ENCODE peak calls at places on chromosomes 1 and 21, in four cellular contexts. D, K, F and Y are unnamed samples.

GRCh38 chr1:43241352-43241953 is 28.3 kb upstream of the TMEM125 start:
- DNase-seq in D (no peak), K (no peak), F (peak), Y (no peak)

GRCh38 chr1:86394416-86394815 is 1.7 kb downstream of the ODF2L start:
- DNase-seq in D (no peak), K (no peak), F (no peak), Y (no peak)

GRCh38 chr21:33036430-33037162 is 10.9 kb downstream of the OLIG2 start:
- DNase-seq in D (peak), K (no peak), F (no peak), Y (no peak)

GRCh38 chr1:192756314-192756713 is 52.5 kb upstream of the RGS2 start:
- DNase-seq in D (no peak), K (no peak), F (no peak), Y (no peak)

GRCh38 chr21:16116798-16117197 is 387.0 kb downstream of the USP25 start:
- DNase-seq in D (no peak), K (no peak), F (no peak), Y (no peak)

GRCh38 chr1:32239790-32240139 is 7.3 kb upstream of the FAM167B start:
- DNase-seq in D (no peak), K (no peak), F (no peak), Y (no peak)

GRCh38 chr1:211566431-211567025 is 12.4 kb downstream of the SLC30A1 start:
- DNase-seq in D (no peak), K (no peak), F (no peak), Y (no peak)

GRCh38 chr1:53069265-53069662 is 7.3 kb downstream of the PODN start:
- DNase-seq in D (no peak), K (no peak), F (no peak), Y (peak)

GRCh38 chr1:48817505-48818114 is 40.9 kb upstream of the BEND5 start:
- DNase-seq in D (peak), K (peak), F (peak), Y (peak)

GRCh38 chr21:46661211-46661625 is 25.7 kb downstream of the PRMT2 start:
- DNase-seq in D (no peak), K (peak), F (no peak), Y (peak)

GRCh38 chr1:54501849-54502248 is 46.2 kb upstream of the ACOT11 start:
- DNase-seq in D (no peak), K (no peak), F (no peak), Y (no peak)

GRCh38 chr1:231040019-231040799 is at the start of gene FAM89A:
- DNase-seq in D (peak), K (peak), F (peak), Y (peak)

GRCh38 chr1:72051538-72051937 is 230.8 kb downstream of the NEGR1 start:
- DNase-seq in D (no peak), K (no peak), F (no peak), Y (no peak)

GRCh38 chr1:4584471-4584870 is 69.9 kb upstream of the AJAP1 start:
- DNase-seq in D (no peak), K (no peak), F (no peak), Y (no peak)

DNA sequence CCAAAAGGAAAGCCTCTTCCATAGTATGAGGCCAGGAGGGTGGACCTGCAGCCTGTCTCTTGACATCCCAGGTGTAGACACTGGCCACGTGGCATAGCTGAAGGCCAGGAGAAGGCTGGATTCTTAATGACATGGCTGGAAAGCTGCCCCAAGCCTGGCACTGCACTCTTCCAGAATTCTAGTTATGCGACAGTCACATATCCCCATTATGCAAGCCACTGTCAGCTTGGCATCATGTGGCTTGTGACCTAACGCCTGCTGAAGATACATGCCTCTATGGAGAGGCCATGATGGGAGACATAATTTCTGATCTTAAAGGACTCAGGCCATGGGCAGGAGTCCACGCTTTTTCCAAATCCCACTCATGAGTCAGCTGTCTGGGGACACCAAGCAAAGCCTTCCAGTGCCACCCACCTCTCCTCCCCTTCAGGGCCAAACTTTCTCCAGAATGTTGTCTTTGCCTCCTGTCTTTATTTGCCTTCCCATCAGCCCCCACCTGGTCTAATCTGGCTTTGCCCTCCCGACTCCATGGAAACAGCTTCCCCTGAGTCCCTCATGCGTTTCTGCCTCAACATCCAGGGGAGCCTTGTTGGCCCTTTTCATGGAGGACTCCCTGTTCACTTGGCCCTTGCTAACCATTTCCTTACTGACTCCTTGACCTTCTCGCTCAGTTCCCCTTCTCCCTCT is 3.0 kb downstream of the PLA2G2A start:
- DNase-seq in D (no peak), K (no peak), F (no peak), Y (no peak)
- TF ChIP-seq CTCF in D (no peak), K (no peak), F (no peak), Y (no peak)

DNA sequence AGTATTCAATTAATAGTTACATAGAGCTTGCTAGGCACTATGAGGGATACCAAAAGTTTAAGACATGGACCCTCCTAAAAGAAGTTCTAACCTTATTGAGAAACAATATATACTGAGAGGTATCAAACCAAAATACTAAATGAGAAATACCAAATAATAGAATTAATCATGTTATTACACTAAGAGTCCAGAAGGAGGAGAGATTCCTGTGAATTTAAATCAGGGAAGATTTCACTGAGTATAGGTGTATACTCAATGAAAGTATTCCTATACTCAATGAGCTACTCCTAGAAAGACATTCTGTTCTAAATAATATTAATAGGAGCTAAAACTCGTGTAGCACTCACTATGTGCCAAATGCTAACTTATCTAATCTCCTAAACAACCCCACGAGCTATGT is 9.4 kb downstream of the CR1L start:
- DNase-seq in D (no peak), K (no peak), F (no peak), Y (no peak)
- TF ChIP-seq CTCF in D (no peak), K (peak), F (peak), Y (peak)

GRCh38 chr1:158798531-158798930 is 17.5 kb upstream of the OR6N2 start:
- DNase-seq in D (no peak), K (no peak), F (no peak), Y (no peak)
- TF ChIP-seq CTCF in D (no peak), K (no peak), F (peak), Y (peak)

GRCh38 chr1:90851711-90852050 is 134.6 kb upstream of the BARHL2 start:
- DNase-seq in D (no peak), K (no peak), F (no peak), Y (no peak)
- TF ChIP-seq CTCF in D (peak), K (no peak), F (no peak), Y (no peak)

GRCh38 chr1:88608139-88608943 is 75.7 kb upstream of the PKN2 start:
- DNase-seq in D (no peak), K (no peak), F (peak), Y (peak)
- TF ChIP-seq CTCF in D (peak), K (no peak), F (peak), Y (peak)

GRCh38 chr1:94746635-94747525 is 73.3 kb upstream of the SLC44A3 start:
- DNase-seq in D (no peak), K (peak), F (no peak), Y (no peak)
- TF ChIP-seq CTCF in D (no peak), K (no peak), F (no peak), Y (no peak)